ENCODE peak calls at places on chromosome 10, in six cellular contexts. One of them, this sample, is unnamed.

GRCh38 chr10:86962136-86962980 is 4.0 kb downstream of the SNCG start:
- DNase-seq in mesenchymal stem cell: no peak
- DNase-seq in GM12878: no peak
- DNase-seq in mesendoderm: no peak
- DNase-seq in psoas muscle: no peak
- DNase-seq in heart left ventricle: peak
- DNase-seq in this sample: no peak

GRCh38 chr10:14605231-14605925 is 169.3 kb downstream of the FAM107B start:
- DNase-seq in mesenchymal stem cell: peak
- DNase-seq in GM12878: peak
- DNase-seq in mesendoderm: peak
- DNase-seq in psoas muscle: no peak
- DNase-seq in heart left ventricle: no peak
- DNase-seq in this sample: no peak

GRCh38 chr10:2782265-2782664 is 285.1 kb upstream of the PFKP start:
- DNase-seq in mesenchymal stem cell: no peak
- DNase-seq in GM12878: peak
- DNase-seq in mesendoderm: no peak
- DNase-seq in psoas muscle: no peak
- DNase-seq in heart left ventricle: no peak
- DNase-seq in this sample: no peak

GRCh38 chr10:33927347-33927746 is 592.9 kb upstream of the NRP1 start:
- DNase-seq in mesenchymal stem cell: no peak
- DNase-seq in GM12878: no peak
- DNase-seq in mesendoderm: no peak
- DNase-seq in psoas muscle: no peak
- DNase-seq in heart left ventricle: no peak
- DNase-seq in this sample: no peak

GRCh38 chr10:71206911-71207310 is 5.5 kb upstream of the UNC5B start:
- DNase-seq in mesenchymal stem cell: no peak
- DNase-seq in GM12878: no peak
- DNase-seq in mesendoderm: no peak
- DNase-seq in psoas muscle: no peak
- DNase-seq in heart left ventricle: peak
- DNase-seq in this sample: no peak

GRCh38 chr10:76939862-76940495 is 697.6 kb downstream of the KCNMA1 start:
- DNase-seq in mesenchymal stem cell: no peak
- DNase-seq in GM12878: no peak
- DNase-seq in mesendoderm: no peak
- DNase-seq in psoas muscle: no peak
- DNase-seq in heart left ventricle: no peak
- DNase-seq in this sample: no peak

GRCh38 chr10:33334170-33334838 is at the start of gene NRP1:
- DNase-seq in mesenchymal stem cell: no peak
- DNase-seq in GM12878: no peak
- DNase-seq in mesendoderm: peak
- DNase-seq in psoas muscle: peak
- DNase-seq in heart left ventricle: peak
- DNase-seq in this sample: peak

GRCh38 chr10:73244866-73245477 is 2.1 kb downstream of the DNAJC9 start:
- DNase-seq in mesenchymal stem cell: peak
- DNase-seq in GM12878: no peak
- DNase-seq in mesendoderm: no peak
- DNase-seq in psoas muscle: no peak
- DNase-seq in heart left ventricle: no peak
- DNase-seq in this sample: no peak

GRCh38 chr10:113993489-113993932 is 50.2 kb upstream of the ADRB1 start:
- DNase-seq in mesenchymal stem cell: peak
- DNase-seq in GM12878: no peak
- DNase-seq in mesendoderm: peak
- DNase-seq in psoas muscle: peak
- DNase-seq in heart left ventricle: peak
- DNase-seq in this sample: no peak

GRCh38 chr10:115706482-115707076 is 566.4 kb downstream of the GFRA1 start:
- DNase-seq in mesenchymal stem cell: peak
- DNase-seq in GM12878: no peak
- DNase-seq in mesendoderm: peak
- DNase-seq in psoas muscle: no peak
- DNase-seq in heart left ventricle: no peak
- DNase-seq in this sample: no peak

GRCh38 chr10:77967611-77968022 is 41.1 kb upstream of the DLG5 start:
- DNase-seq in mesenchymal stem cell: no peak
- DNase-seq in GM12878: no peak
- DNase-seq in mesendoderm: peak
- DNase-seq in psoas muscle: no peak
- DNase-seq in heart left ventricle: no peak
- DNase-seq in this sample: no peak

GRCh38 chr10:4121531-4122380 is 336.7 kb upstream of the KLF6 start:
- DNase-seq in mesenchymal stem cell: peak
- DNase-seq in GM12878: peak
- DNase-seq in mesendoderm: no peak
- DNase-seq in psoas muscle: no peak
- DNase-seq in heart left ventricle: no peak
- DNase-seq in this sample: no peak

GRCh38 chr10:112532053-112532658 is 85.1 kb downstream of the VTI1A start:
- DNase-seq in mesenchymal stem cell: peak
- DNase-seq in GM12878: peak
- DNase-seq in mesendoderm: no peak
- DNase-seq in psoas muscle: no peak
- DNase-seq in heart left ventricle: no peak
- DNase-seq in this sample: no peak

GRCh38 chr10:108632044-108632443 is 1291.3 kb downstream of the XPNPEP1 start:
- DNase-seq in mesenchymal stem cell: no peak
- DNase-seq in GM12878: peak
- DNase-seq in mesendoderm: no peak
- DNase-seq in psoas muscle: no peak
- DNase-seq in heart left ventricle: no peak
- DNase-seq in this sample: no peak

GRCh38 chr10:61987537-61987936 is 86.0 kb downstream of the ARID5B start:
- DNase-seq in mesenchymal stem cell: no peak
- DNase-seq in GM12878: no peak
- DNase-seq in mesendoderm: no peak
- DNase-seq in psoas muscle: no peak
- DNase-seq in heart left ventricle: no peak
- DNase-seq in this sample: no peak
- H3K27ac ChIP-seq in mesenchymal stem cell: no peak
- H3K27ac ChIP-seq in GM12878: peak
- H3K27ac ChIP-seq in mesendoderm: no peak
- H3K27ac ChIP-seq in psoas muscle: peak
- H3K27ac ChIP-seq in heart left ventricle: peak
- H3K27ac ChIP-seq in this sample: peak

GRCh38 chr10:35563266-35563891 is 41.8 kb upstream of the GJD4 start:
- DNase-seq in mesenchymal stem cell: peak
- DNase-seq in GM12878: peak
- DNase-seq in mesendoderm: peak
- DNase-seq in psoas muscle: peak
- DNase-seq in heart left ventricle: no peak
- DNase-seq in this sample: peak

GRCh38 chr10:35565602-35566061 is 39.5 kb upstream of the GJD4 start:
- DNase-seq in mesenchymal stem cell: no peak
- DNase-seq in GM12878: no peak
- DNase-seq in mesendoderm: no peak
- DNase-seq in psoas muscle: no peak
- DNase-seq in heart left ventricle: no peak
- DNase-seq in this sample: no peak

GRCh38 chr10:35561670-35562069 is 43.5 kb upstream of the GJD4 start:
- DNase-seq in mesenchymal stem cell: no peak
- DNase-seq in GM12878: no peak
- DNase-seq in mesendoderm: no peak
- DNase-seq in psoas muscle: no peak
- DNase-seq in heart left ventricle: no peak
- DNase-seq in this sample: no peak

GRCh38 chr10:35562427-35562826 is 42.7 kb upstream of the GJD4 start:
- DNase-seq in mesenchymal stem cell: no peak
- DNase-seq in GM12878: no peak
- DNase-seq in mesendoderm: no peak
- DNase-seq in psoas muscle: no peak
- DNase-seq in heart left ventricle: no peak
- DNase-seq in this sample: no peak

GRCh38 chr10:35564276-35564982 is 40.7 kb upstream of the GJD4 start:
- DNase-seq in mesenchymal stem cell: peak
- DNase-seq in GM12878: no peak
- DNase-seq in mesendoderm: no peak
- DNase-seq in psoas muscle: no peak
- DNase-seq in heart left ventricle: no peak
- DNase-seq in this sample: peak
- H3K27ac ChIP-seq in mesenchymal stem cell: no peak
- H3K27ac ChIP-seq in GM12878: peak
- H3K27ac ChIP-seq in mesendoderm: no peak
- H3K27ac ChIP-seq in psoas muscle: peak
- H3K27ac ChIP-seq in heart left ventricle: peak
- H3K27ac ChIP-seq in this sample: no peak

GRCh38 chr10:24957624-24958435 is 5.4 kb upstream of the PRTFDC1 start:
- DNase-seq in mesenchymal stem cell: peak
- DNase-seq in GM12878: no peak
- DNase-seq in mesendoderm: no peak
- DNase-seq in psoas muscle: no peak
- DNase-seq in heart left ventricle: no peak
- DNase-seq in this sample: no peak
- H3K27ac ChIP-seq in mesenchymal stem cell: peak
- H3K27ac ChIP-seq in GM12878: no peak
- H3K27ac ChIP-seq in mesendoderm: no peak
- H3K27ac ChIP-seq in psoas muscle: peak
- H3K27ac ChIP-seq in heart left ventricle: peak
- H3K27ac ChIP-seq in this sample: peak

GRCh38 chr10:132301371-132302330 is 6.1 kb downstream of the STK32C start:
- DNase-seq in mesenchymal stem cell: no peak
- DNase-seq in GM12878: no peak
- DNase-seq in mesendoderm: no peak
- DNase-seq in psoas muscle: no peak
- DNase-seq in heart left ventricle: no peak
- DNase-seq in this sample: no peak
- H3K27ac ChIP-seq in mesenchymal stem cell: no peak
- H3K27ac ChIP-seq in GM12878: no peak
- H3K27ac ChIP-seq in mesendoderm: no peak
- H3K27ac ChIP-seq in psoas muscle: no peak
- H3K27ac ChIP-seq in heart left ventricle: no peak
- H3K27ac ChIP-seq in this sample: no peak

GRCh38 chr10:97574374-97575100 is 2.0 kb downstream of the ANKRD2 start:
- DNase-seq in mesenchymal stem cell: peak
- DNase-seq in GM12878: no peak
- DNase-seq in mesendoderm: peak
- DNase-seq in psoas muscle: peak
- DNase-seq in heart left ventricle: peak
- DNase-seq in this sample: peak
- H3K27ac ChIP-seq in mesenchymal stem cell: peak
- H3K27ac ChIP-seq in GM12878: no peak
- H3K27ac ChIP-seq in mesendoderm: no peak
- H3K27ac ChIP-seq in psoas muscle: peak
- H3K27ac ChIP-seq in heart left ventricle: peak
- H3K27ac ChIP-seq in this sample: peak

GRCh38 chr10:130466271-130466997 is 330.2 kb downstream of the GLRX3 start:
- DNase-seq in mesenchymal stem cell: no peak
- DNase-seq in GM12878: no peak
- DNase-seq in mesendoderm: no peak
- DNase-seq in psoas muscle: no peak
- DNase-seq in heart left ventricle: no peak
- DNase-seq in this sample: peak

GRCh38 chr10:130463876-130464360 is 327.7 kb downstream of the GLRX3 start:
- DNase-seq in mesenchymal stem cell: no peak
- DNase-seq in GM12878: no peak
- DNase-seq in mesendoderm: no peak
- DNase-seq in psoas muscle: no peak
- DNase-seq in heart left ventricle: no peak
- DNase-seq in this sample: no peak

GRCh38 chr10:130464426-130464825 is 328.2 kb downstream of the GLRX3 start:
- DNase-seq in mesenchymal stem cell: no peak
- DNase-seq in GM12878: no peak
- DNase-seq in mesendoderm: no peak
- DNase-seq in psoas muscle: no peak
- DNase-seq in heart left ventricle: no peak
- DNase-seq in this sample: no peak

GRCh38 chr10:130461631-130462030 is 325.4 kb downstream of the GLRX3 start:
- DNase-seq in mesenchymal stem cell: no peak
- DNase-seq in GM12878: no peak
- DNase-seq in mesendoderm: no peak
- DNase-seq in psoas muscle: no peak
- DNase-seq in heart left ventricle: no peak
- DNase-seq in this sample: no peak

DNA sequence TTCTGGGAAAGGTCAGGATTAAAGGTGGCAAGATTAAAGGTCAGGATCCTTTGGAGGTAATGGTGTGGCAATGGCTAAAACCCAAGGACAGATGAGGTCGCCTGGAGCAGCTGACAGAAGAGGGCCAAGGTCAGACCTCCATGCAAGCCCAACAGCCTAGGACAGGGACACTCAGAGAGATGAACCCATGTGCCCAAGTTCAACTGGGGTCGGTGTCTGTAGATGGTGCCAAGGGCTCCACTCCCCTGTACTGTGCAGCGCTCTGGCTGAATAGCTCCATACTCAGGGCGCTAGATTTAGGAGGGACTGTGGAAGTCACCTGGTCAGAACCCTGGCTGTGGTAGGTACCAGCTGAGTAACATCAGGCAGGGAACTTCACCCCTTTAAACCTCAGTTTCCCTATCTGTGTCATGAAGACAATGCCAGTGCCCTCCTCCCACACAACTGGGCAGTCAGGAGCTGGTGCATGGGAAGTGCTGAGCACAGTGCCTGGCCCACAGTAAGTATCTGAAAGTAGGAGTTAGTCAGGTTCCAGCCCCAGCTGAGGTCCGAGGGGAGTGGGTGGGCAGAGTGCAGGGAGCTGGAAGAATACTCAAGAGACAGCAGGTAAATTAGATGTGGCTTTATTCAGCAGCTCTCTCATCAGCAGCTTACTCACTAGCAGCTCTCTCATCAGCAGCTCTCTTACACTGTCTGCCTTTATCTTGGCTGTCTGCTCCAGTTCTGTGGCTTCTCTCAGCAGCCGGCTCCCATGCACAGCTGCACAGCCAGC is 327.1 kb downstream of the GLRX3 start:
- DNase-seq in mesenchymal stem cell: no peak
- DNase-seq in GM12878: no peak
- DNase-seq in mesendoderm: no peak
- DNase-seq in psoas muscle: no peak
- DNase-seq in heart left ventricle: no peak
- DNase-seq in this sample: no peak
- H3K27ac ChIP-seq in mesenchymal stem cell: no peak
- H3K27ac ChIP-seq in GM12878: no peak
- H3K27ac ChIP-seq in mesendoderm: no peak
- H3K27ac ChIP-seq in psoas muscle: no peak
- H3K27ac ChIP-seq in heart left ventricle: no peak
- H3K27ac ChIP-seq in this sample: no peak

This sample was measured in adrenal gland.